ENCODE peak calls at places on chromosome 1, in five cellular contexts. H, E, X, V and D are unnamed samples.

GRCh38 chr1:173531069-173531693 is 54.0 kb downstream of the PRDX6 start:
- DNase-seq in E (no peak), V (no peak), X (no peak), H (no peak), D (no peak)

GRCh38 chr1:5720484-5720883 is 271.7 kb downstream of the NPHP4 start:
- DNase-seq in X (no peak), V (no peak), H (no peak), E (no peak), D (no peak)

GRCh38 chr1:198678301-198678836 is 39.5 kb downstream of the PTPRC start:
- DNase-seq in V (no peak), H (no peak), X (no peak), E (no peak), D (no peak)

GRCh38 chr1:31364561-31365255 is 8.2 kb downstream of the FABP3 start:
- DNase-seq in E (no peak), H (peak), V (no peak), X (no peak), D (no peak)

GRCh38 chr1:97412737-97413136 is 508.1 kb downstream of the DPYD start:
- DNase-seq in X (no peak), E (peak), H (no peak), V (peak), D (peak)

GRCh38 chr1:98045211-98046030 is 124.6 kb upstream of the DPYD start:
- DNase-seq in X (no peak), E (peak), V (peak), H (peak), D (peak)

GRCh38 chr1:43963890-43964289 is 5.9 kb upstream of the DPH2 start:
- DNase-seq in E (no peak), X (no peak), H (no peak), V (no peak), D (no peak)

GRCh38 chr1:169133801-169134558 is 27.5 kb downstream of the ATP1B1 start:
- DNase-seq in X (no peak), E (no peak), H (no peak), V (peak), D (peak)

GRCh38 chr1:65420590-65421340 is at the start of the genes LEPR and LEPROT:
- DNase-seq in X (no peak), V (peak), H (peak), E (peak), D (no peak)

GRCh38 chr1:215188302-215188950 is 105.9 kb downstream of the KCNK2 start:
- DNase-seq in E (peak), V (peak), H (no peak), X (no peak), D (no peak)

GRCh38 chr1:61338899-61339298 is 256.5 kb downstream of the NFIA start:
- DNase-seq in V (no peak), X (no peak), E (no peak), H (no peak), D (no peak)

GRCh38 chr1:108009603-108010195 is 44.7 kb upstream of the VAV3 start:
- DNase-seq in E (peak), X (no peak), H (no peak), V (peak), D (peak)

GRCh38 chr1:22177354-22178003 is 34.6 kb upstream of the WNT4 start:
- DNase-seq in H (no peak), E (no peak), V (no peak), X (no peak), D (no peak)

GRCh38 chr1:172286629-172287076 is 133.8 kb upstream of the C1orf105 start:
- DNase-seq in V (peak), E (peak), X (peak), H (no peak), D (peak)

GRCh38 chr1:10897321-10897980 is 101.0 kb upstream of the CASZ1 start:
- DNase-seq in X (no peak), H (no peak), E (no peak), V (no peak), D (no peak)

GRCh38 chr1:22969224-22969829 is 3.3 kb downstream of the LACTBL1 start:
- DNase-seq in E (peak), H (no peak), V (peak), X (no peak), D (peak)

GRCh38 chr1:218367118-218367517 is 22.0 kb downstream of the TGFB2 start:
- DNase-seq in H (no peak), V (no peak), E (no peak), X (no peak), D (no peak)

GRCh38 chr1:94954292-94955220 is 27.6 kb upstream of the CNN3 start:
- DNase-seq in X (no peak), H (no peak), E (no peak), V (no peak), D (no peak)

GRCh38 chr1:58781541-58782307 is 2.1 kb downstream of the JUN start:
- DNase-seq in X (peak), E (peak), H (peak), V (peak), D (peak)

GRCh38 chr1:2103266-2103900 is 53.2 kb downstream of the PRKCZ start:
- DNase-seq in X (no peak), H (no peak), E (no peak), V (no peak), D (no peak)

GRCh38 chr1:30262158-30262557 is 461.2 kb downstream of the MATN1 start:
- DNase-seq in V (no peak), X (no peak), H (no peak), E (no peak), D (no peak)

GRCh38 chr1:39063191-39063590 is 37.0 kb downstream of the NDUFS5 start:
- DNase-seq in E (no peak), V (no peak), X (no peak), H (no peak), D (no peak)

GRCh38 chr1:20903452-20903851 is 116.3 kb upstream of the HP1BP3 start:
- DNase-seq in X (no peak), E (no peak), H (no peak), V (no peak), D (no peak)

GRCh38 chr1:12445257-12445656 is 172.8 kb downstream of the DHRS3 start:
- DNase-seq in H (no peak), E (no peak), X (no peak), V (no peak), D (no peak)

GRCh38 chr1:196423612-196424011 is 184.6 kb downstream of the KCNT2 start:
- DNase-seq in V (no peak), H (no peak), X (no peak), E (peak), D (no peak)

GRCh38 chr1:218878369-218878768 is 295.3 kb upstream of the LYPLAL1 start:
- DNase-seq in E (peak), H (no peak), V (peak), X (no peak), D (no peak)

GRCh38 chr1:178934574-178934945 is 63.7 kb upstream of the ANGPTL1 start:
- DNase-seq in H (no peak), E (no peak), X (no peak), V (no peak), D (no peak)

GRCh38 chr1:225462714-225463574 is 35.1 kb upstream of the LBR start:
- DNase-seq in E (no peak), H (no peak), V (peak), X (no peak), D (no peak)

GRCh38 chr1:112488141-112488540 is 20.6 kb upstream of the WNT2B start:
- DNase-seq in X (no peak), V (no peak), H (no peak), E (no peak), D (no peak)

GRCh38 chr1:200226268-200226968 is 183.4 kb downstream of the ZNF281 start:
- DNase-seq in X (no peak), E (peak), V (peak), H (no peak), D (peak)

GRCh38 chr1:48356901-48357300 is 115.1 kb downstream of the SPATA6 start:
- DNase-seq in V (no peak), X (no peak), E (no peak), H (no peak), D (no peak)

GRCh38 chr1:99086057-99086456 is 81.4 kb upstream of the PLPPR5 start:
- DNase-seq in H (no peak), E (no peak), X (no peak), V (no peak), D (no peak)

DNA sequence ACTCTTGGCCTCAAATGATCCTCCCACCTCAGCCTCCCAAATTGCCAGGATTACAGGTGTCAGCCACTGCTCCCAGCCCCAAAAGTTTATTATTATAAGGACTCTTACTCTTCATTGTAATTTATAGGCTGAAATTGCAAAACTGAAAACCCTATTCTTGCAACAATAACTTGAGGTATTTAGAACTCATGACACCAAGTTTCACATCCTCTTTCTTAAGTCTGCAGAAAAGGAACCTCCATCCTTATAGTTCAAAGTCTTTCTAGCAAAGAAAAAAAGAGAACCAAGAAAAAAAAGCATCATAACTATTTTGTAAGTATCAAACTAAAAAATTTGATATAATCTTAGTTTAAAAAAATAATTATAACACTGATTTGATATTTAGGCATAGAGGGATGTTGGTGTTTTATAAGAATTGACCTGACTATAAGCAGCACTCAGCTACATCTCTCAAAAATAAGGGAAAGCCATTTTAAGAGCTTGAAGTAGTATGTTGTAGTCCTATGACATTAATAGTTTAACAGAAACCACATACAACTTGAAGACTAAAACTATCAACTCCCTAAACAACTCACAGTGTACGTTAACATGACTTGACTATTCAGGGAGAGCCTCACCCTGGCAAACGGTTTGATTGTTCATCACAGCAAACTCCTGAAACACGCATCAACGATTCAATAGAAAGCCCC is 122.4 kb downstream of the AKT3 start:
- DNase-seq in E (no peak), H (no peak), V (no peak), X (no peak), D (no peak)
- H3K4me3 ChIP-seq in E (no peak), H (no peak), V (no peak), X (no peak), D (no peak)

DNA sequence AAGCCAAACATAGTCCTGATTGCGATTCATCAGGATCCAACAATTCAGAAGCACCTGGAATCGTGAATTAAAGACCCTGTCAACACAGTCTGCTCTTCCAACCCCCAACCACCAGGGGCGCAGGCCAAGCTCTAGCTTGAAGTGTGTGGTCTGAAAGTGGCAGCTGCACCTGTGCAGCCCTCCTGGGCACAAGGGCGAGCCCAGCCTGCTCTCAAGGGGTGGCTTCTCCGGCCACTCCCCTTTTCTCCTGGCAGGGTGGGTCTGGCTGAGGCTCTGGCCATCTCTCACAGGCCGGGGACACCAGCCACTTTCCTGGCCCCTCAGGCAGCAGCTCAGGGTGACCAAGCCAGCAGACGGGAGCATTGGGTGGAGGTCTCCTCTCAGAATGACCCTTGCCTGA is 62.3 kb downstream of the SLC66A1 start:
- DNase-seq in X (no peak), V (no peak), E (no peak), H (no peak), D (no peak)
- TF ChIP-seq CTCF in X (peak), V (peak), E (peak), H (no peak), D (peak)

DNA sequence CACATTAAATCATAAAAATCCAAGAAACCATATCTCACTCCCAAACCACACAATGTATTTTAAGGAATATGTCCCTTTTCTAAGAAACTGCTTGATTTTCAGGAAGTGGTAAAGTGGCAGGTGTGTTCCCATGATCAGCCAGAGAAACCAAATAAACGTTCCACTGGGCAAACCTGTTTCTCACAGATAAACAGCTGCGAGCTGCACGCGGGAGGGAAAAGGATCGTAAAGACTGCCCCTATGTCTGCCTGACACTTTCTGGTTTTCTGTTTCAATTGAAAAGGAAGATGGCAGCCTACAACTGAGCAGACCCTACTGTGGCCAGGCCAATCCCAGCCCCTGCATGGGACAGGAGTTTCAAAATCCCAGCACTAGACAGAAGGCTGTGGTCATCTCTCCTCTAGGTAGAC is 36.6 kb downstream of the HIVEP3 start:
- DNase-seq in V (no peak), X (no peak), H (no peak), E (no peak), D (no peak)
- H3K4me3 ChIP-seq in V (no peak), X (no peak), H (no peak), E (no peak), D (no peak)

GRCh38 chr1:238830036-238830611 is 556.2 kb upstream of the CHRM3 start:
- DNase-seq in X (no peak), V (no peak), H (no peak), E (no peak), D (no peak)

GRCh38 chr1:238833919-238834318 is 552.4 kb upstream of the CHRM3 start:
- DNase-seq in H (no peak), X (no peak), V (no peak), E (no peak), D (no peak)

DNA sequence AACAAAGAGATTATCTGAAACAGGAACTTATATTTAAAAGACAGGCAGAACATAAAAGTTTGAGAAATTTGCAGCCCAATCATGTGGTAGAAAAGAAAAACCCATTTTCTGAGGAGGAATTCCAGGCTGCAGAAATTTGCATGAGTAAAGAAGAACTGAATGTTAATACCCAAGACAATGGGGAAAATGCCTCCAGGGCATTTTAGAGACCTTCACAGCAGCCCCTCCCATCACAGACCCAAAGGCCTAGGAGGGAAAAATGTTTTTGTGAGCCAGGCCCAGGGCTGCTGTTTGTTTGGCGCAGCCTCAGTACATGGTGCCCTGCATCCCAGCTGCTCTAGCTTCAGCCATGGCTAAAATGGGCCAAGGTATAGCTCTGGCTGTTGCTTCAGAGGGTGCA is 554.3 kb upstream of the CHRM3 start:
- DNase-seq in X (no peak), E (no peak), H (no peak), V (no peak), D (no peak)
- TF ChIP-seq CTCF in X (no peak), E (no peak), H (no peak), V (no peak), D (no peak)

DNA sequence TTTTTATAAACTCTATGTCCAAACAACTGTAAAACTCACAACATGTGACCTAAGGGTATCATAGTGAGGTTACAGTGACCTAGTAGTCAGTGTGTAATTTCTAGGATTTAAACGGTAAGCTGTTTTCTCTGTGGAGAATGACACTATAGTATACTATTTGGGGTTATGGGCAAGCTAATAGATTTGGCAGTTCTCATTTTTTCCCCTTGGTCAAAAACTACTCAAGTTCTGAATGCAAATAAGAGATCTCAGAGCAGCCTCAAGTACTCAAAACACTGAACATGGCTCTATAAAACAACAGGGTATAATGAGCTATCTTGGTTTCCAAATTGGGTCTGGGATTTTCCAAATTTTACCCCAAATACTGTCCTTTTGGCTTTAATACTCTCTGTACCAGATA is 88.5 kb upstream of the HMCN1 start:
- DNase-seq in E (peak), X (no peak), H (no peak), V (peak), D (peak)
- H3K4me3 ChIP-seq in E (no peak), X (no peak), H (no peak), V (no peak), D (no peak)

DNA sequence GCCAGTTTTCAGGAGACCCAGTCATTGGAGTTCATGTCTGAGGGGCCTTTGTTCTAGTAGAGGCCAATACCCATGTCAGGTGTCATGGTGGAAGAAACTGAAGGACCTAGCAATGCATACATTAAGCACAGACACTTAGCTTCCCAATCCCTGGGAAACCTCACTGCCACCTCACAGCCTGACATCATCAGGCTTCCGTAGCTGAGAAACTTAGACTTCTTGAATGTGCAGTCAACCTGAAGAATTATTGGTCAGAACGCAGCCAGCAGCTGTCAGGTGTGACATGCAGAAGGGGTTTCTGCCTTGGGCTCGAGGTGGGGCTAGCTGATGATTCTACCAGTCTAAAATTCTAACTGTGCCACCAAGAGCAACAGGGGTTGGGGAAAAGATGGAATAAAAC is 1.9 kb upstream of the ITPKB start:
- DNase-seq in H (no peak), E (no peak), V (no peak), X (no peak), D (no peak)
- TF ChIP-seq CTCF in H (no peak), E (no peak), V (no peak), X (no peak), D (no peak)

GRCh38 chr1:155256101-155256852 is 994 bp upstream of the ENTREP3 start:
- DNase-seq in E (no peak), V (no peak), H (no peak), X (no peak), D (no peak)
- H3K4me3 ChIP-seq in E (peak), V (peak), H (peak), X (no peak), D (peak)

GRCh38 chr1:117122297-117123025 is 912 bp upstream of the TRIM45 start:
- DNase-seq in V (no peak), H (no peak), X (no peak), E (no peak), D (no peak)
- TF ChIP-seq CTCF in V (no peak), H (no peak), X (no peak), E (no peak), D (no peak)

GRCh38 chr1:206502813-206503212 is 4.5 kb upstream of the RASSF5 start:
- DNase-seq in H (no peak), X (no peak), V (peak), E (peak), D (peak)

GRCh38 chr1:206502403-206502802 is 4.9 kb upstream of the RASSF5 start:
- DNase-seq in V (no peak), X (no peak), H (no peak), E (no peak), D (no peak)

GRCh38 chr1:206501881-206502280 is 5.5 kb upstream of the RASSF5 start:
- DNase-seq in H (no peak), E (no peak), V (no peak), X (no peak), D (no peak)

GRCh38 chr1:206504363-206504713 is 3.0 kb upstream of the RASSF5 start:
- DNase-seq in X (no peak), V (no peak), E (no peak), H (no peak), D (no peak)

DNA sequence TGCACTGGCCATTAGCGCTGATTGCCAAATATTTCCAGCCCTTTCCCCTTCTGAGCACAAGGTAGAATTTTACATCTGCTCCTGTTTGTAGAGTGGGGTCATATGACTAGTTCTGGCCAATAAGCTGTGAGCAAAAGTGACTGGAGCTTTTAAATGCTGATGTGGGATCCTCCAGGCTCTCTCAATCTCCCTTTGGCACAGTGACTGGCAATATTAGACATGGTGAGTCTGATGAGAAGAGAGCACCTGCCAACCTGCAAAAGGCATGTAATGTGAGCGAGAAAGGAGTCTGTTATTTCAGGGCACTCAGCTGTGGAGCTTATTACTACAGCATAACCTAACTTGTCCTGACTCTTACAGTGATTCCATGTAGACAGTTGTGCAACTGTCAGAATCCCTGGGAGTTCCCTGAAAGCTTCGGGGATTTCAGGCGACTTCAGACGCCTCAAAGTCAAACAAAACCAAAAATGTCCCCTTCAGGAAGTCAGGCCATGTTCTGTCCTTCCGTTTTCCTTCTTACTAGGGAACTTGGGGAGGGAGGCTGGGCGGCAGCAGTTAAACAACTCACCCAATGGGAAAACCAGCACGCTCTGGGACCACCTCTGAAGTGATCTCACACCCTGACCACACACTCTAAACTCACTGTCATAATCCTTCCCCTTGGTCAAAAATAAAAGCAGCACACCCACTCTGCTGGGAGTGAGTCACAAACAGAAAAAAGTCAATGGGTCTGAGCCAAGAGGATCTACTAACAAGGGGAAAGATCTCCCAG is 3.6 kb upstream of the RASSF5 start:
- DNase-seq in V (peak), X (peak), H (peak), E (peak), D (peak)
- H3K4me3 ChIP-seq in V (no peak), X (no peak), H (no peak), E (no peak), D (no peak)

GRCh38 chr1:25891606-25892005 is 14.6 kb downstream of the STMN1 start:
- DNase-seq in V (no peak), H (no peak), X (no peak), E (no peak), D (no peak)
- TF ChIP-seq CTCF in V (no peak), H (no peak), X (no peak), E (no peak), D (no peak)